ENCODE peak calls at places on chromosomes 7 and 10, in five cellular contexts. I is HCT116, T is testis, U is WTC11, C is stomach. K is an unnamed sample.

GRCh38 chr10:101489355-101489754 is 98.7 kb downstream of the POLL start:
- DNase-seq in I (no peak), T (no peak), U (no peak), C (no peak), K (no peak)

GRCh38 chr10:7988985-7989384 is 65.5 kb upstream of the GATA3 start:
- DNase-seq in U (no peak), T (peak), C (no peak), I (no peak), K (no peak)

GRCh38 chr7:119935418-119936025 is 337.5 kb upstream of the KCND2 start:
- DNase-seq in T (no peak), U (no peak), I (peak), C (no peak), K (no peak)

GRCh38 chr10:70561051-70561450 is 41.5 kb downstream of the PRF1 start:
- DNase-seq in C (no peak), I (no peak), T (peak), U (no peak), K (no peak)

GRCh38 chr7:35036361-35037171 is 719 bp downstream of the DPY19L1 start:
- DNase-seq in C (peak), I (no peak), U (peak), T (peak), K (peak)

GRCh38 chr10:46024948-46025347 is 5.5 kb downstream of the NCOA4 start:
- DNase-seq in I (no peak), T (no peak), C (no peak), U (no peak), K (no peak)

GRCh38 chr7:51123322-51124021 is 193.1 kb downstream of the COBL start:
- DNase-seq in U (no peak), C (no peak), T (no peak), I (peak), K (no peak)

GRCh38 chr10:104642311-104643022 is 1.4 kb downstream of the SORCS3 start:
- DNase-seq in I (no peak), U (peak), T (peak), C (no peak), K (no peak)

GRCh38 chr7:128381161-128381821 is 19.8 kb upstream of the PRRT4 start:
- DNase-seq in U (peak), C (no peak), I (peak), T (peak), K (no peak)

GRCh38 chr7:104328970-104329825 is 795 bp downstream of the LHFPL3 start:
- DNase-seq in U (peak), T (peak), I (no peak), C (no peak), K (no peak)

GRCh38 chr10:3527144-3527543 is 257.9 kb downstream of the KLF6 start:
- DNase-seq in I (no peak), C (no peak), T (no peak), U (no peak), K (no peak)

DNA sequence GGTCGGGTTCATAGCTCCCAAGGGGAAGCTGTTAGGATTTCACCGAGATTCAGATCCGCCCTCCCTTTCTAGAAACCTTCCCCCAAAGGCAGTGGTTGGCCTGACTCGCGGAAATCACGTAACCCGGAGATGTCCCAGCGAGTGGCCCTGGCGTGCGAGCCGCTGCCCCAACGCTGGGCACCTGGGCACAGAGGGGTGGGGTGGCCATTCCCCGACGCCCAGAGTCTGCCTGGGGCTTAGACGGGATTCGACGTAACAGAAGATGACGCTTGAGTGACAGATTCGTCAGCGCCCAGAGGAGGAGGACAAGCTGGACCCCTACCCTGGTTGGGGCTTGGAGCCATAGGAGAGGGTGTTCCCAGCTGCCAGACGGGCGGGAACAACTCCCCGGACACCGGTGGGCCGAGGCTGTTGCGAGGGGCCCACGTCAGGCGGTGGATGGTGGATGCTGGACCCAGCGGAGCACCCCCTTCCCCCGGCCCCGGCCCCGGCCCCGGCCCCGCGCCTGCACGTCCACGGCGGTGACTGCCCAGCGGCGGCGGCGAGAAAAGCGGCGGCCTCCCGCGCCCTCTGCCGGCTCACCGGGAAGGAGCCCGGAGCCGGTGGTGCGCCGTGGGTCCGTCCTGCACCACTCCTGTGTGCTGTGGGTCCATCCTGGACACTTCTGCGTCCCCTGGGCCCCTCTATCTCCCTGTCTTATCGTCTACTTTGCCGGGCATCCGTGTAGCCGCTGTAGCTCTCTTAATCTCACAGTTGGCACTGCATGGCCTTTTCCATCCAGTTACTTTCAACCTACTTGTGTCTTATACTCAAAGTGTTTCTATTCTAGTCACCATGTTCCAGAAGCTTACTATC is 35.4 kb upstream of the KNDC1 start:
- DNase-seq in U (peak), C (peak), I (no peak), T (no peak), K (no peak)
- TF ChIP-seq CTCF in U (peak), C (no peak), I (no peak), T (peak), K (no peak)

GRCh38 chr10:117536862-117537435 is 5.6 kb upstream of the EMX2 start:
- DNase-seq in C (no peak), I (no peak), U (peak), T (no peak), K (no peak)

GRCh38 chr10:117537436-117537903 is 5.1 kb upstream of the EMX2 start:
- DNase-seq in I (no peak), T (no peak), U (peak), C (no peak), K (no peak)

GRCh38 chr10:117535045-117535751 is 7.3 kb upstream of the EMX2 start:
- DNase-seq in C (no peak), T (no peak), U (peak), I (no peak), K (no peak)

GRCh38 chr10:117535752-117536358 is 6.7 kb upstream of the EMX2 start:
- DNase-seq in U (no peak), C (no peak), I (no peak), T (no peak), K (no peak)

DNA sequence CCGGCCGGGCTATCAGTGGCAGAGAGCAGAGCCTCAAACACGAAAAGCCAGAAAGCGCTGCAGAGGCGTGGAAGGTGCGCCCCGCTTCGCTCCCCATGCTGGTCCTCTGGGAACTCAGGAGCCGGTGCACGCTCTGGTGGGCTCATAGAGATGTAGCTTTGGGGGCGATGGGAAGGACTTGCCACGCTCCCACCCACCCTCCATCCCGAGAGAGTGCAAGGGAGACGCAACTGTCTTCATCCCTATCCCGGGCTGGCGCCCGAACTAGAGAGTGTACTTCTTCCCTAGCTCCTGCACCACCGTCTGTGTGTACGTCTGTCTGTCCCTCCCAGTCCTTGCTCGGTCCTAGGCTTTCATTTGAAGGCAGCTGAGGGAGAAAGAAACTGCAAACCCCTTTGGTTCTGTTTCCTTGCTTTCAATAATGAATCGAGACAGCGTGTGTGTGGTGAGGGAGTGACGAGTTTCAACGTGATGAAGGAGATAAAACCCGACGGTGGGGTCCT is 6.1 kb upstream of the EMX2 start:
- DNase-seq in C (no peak), U (peak), I (no peak), T (no peak), K (no peak)
- TF ChIP-seq CTCF in C (no peak), U (no peak), I (no peak), T (no peak), K (no peak)

DNA sequence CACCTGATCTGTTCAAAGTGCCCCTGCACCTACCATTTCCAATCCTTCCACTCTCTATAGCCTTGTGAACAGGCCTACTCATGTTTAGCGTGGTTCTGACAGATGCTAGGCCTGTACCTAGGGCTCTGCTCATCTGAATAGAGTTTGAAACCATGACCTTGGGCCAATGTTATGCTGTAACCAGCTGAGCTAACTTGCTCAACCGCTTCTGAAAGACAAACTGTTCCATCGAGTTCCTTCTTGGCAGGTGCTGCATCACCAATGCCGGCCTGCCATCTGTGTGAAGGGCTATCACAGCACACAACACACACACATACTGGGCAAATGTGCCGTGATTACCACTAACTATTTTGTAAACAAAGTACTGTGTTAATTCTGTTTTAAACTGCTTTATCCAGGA is 419.0 kb upstream of the GALNT17 start:
- DNase-seq in C (peak), I (no peak), T (no peak), U (no peak), K (no peak)
- TF ChIP-seq CTCF in C (no peak), I (no peak), T (no peak), U (no peak), K (no peak)

DNA sequence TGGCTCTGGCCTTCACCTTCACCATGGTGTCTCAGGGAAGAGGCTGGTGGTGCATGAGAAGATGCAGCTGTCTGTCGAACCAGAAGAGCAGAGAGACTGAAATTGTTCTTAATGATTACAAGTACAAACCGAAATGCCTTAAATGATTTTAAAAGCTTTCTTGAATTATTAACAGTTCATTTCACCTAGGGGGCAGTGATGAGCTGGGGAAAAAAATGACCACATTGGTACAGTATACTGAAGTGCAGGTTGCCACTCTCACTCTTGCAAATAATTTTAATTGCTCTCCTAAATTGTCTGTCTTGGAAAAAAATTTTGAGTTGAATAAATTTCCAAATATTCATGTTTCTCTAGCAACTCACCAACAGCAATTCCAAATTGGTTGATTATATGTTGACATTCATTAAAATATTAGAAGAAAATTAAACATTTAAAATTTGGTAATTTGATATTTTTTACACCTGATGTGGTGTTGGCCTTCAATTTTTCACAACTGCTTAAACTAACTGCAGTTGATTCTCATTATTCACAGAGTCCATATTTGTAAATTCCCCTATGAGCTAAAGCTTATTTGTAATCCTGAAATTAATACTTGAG is 692.6 kb downstream of the ZWINT start:
- DNase-seq in T (peak), C (no peak), U (peak), I (no peak), K (no peak)
- TF ChIP-seq CTCF in T (peak), C (no peak), U (peak), I (peak), K (no peak)

GRCh38 chr10:530717-531116 is 158.8 kb downstream of the DIP2C start:
- DNase-seq in C (no peak), U (no peak), I (no peak), T (no peak), K (no peak)
- TF ChIP-seq CTCF in C (no peak), U (no peak), I (no peak), T (no peak), K (no peak)

DNA sequence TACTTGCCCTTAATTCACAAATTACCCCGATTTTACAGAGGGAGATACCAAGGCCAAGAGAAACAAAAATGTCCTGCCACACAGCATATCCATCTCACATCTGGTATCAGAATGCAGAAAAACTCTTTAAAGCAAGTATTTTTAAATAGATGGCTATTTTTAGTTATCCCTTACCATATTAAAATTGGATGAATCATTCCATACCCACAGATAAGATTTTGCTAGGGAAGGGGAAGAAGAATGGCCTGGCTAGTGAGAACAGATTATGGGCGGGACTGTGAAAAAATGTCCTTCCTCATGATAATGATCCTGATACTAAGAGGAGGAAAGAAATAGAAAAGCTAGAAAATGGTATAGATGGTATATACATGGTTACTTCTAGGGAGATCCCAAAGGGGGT is 80.6 kb upstream of the GATAD1 start:
- DNase-seq in T (no peak), C (no peak), U (no peak), I (no peak), K (no peak)
- TF ChIP-seq CTCF in T (no peak), C (no peak), U (no peak), I (no peak), K (no peak)

DNA sequence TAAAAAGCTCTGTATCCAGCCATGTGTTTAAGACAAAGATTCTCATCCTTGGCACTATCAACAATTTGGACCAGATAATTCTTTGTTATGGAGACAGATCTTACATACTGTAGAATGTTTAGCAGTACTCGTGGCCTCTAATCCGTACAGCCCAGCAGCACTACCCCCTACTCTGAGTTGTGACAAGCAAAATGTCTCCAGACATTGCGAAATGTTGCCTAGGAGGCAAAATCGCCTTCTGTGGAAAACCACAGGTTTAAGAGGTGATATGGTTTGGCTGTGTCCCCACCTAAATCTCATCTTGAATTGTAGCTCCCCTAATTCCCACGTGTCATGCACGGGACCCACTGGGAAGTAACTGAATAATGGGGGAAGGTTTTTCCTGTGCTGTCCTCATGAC is 186.7 kb downstream of the CHCHD3 start:
- DNase-seq in I (no peak), T (no peak), C (no peak), U (no peak), K (no peak)
- TF ChIP-seq CTCF in I (no peak), T (no peak), C (no peak), U (no peak), K (no peak)